ENCODE peak calls at places on chromosomes 7 and 10, in nine cellular contexts. One of them, this sample, is unnamed.

GRCh38 chr10:74227697-74228424 is 76.8 kb downstream of the ADK start:
- DNase-seq in AG04450: no peak
- DNase-seq in stimulated activated CD8-positive, alpha-beta memory T cell treated with anti-CD3 and anti-CD28 coated beads, Interleukin-15, amount 100 ng/mL, for 24 hours: no peak
- DNase-seq in RWPE1: no peak
- DNase-seq in NCI-H226: peak
- DNase-seq in mucosa of descending colon: no peak
- DNase-seq in endothelial cell: no peak
- DNase-seq in ovary: no peak
- DNase-seq in central memory CD4-positive, alpha-beta T cell: peak
- DNase-seq in this sample: peak

GRCh38 chr7:12158334-12159060 is 52.6 kb upstream of the TMEM106B start:
- DNase-seq in AG04450: peak
- DNase-seq in stimulated activated CD8-positive, alpha-beta memory T cell treated with anti-CD3 and anti-CD28 coated beads, Interleukin-15, amount 100 ng/mL, for 24 hours: no peak
- DNase-seq in RWPE1: no peak
- DNase-seq in NCI-H226: peak
- DNase-seq in mucosa of descending colon: no peak
- DNase-seq in endothelial cell: no peak
- DNase-seq in ovary: no peak
- DNase-seq in central memory CD4-positive, alpha-beta T cell: no peak
- DNase-seq in this sample: no peak

GRCh38 chr7:131106681-131107342 is 220.9 kb upstream of the MKLN1 start:
- DNase-seq in AG04450: no peak
- DNase-seq in stimulated activated CD8-positive, alpha-beta memory T cell treated with anti-CD3 and anti-CD28 coated beads, Interleukin-15, amount 100 ng/mL, for 24 hours: no peak
- DNase-seq in RWPE1: peak
- DNase-seq in NCI-H226: peak
- DNase-seq in mucosa of descending colon: peak
- DNase-seq in endothelial cell: peak
- DNase-seq in ovary: peak
- DNase-seq in central memory CD4-positive, alpha-beta T cell: peak
- DNase-seq in this sample: no peak

GRCh38 chr7:158284617-158285382 is 302.8 kb downstream of the PTPRN2 start:
- DNase-seq in AG04450: no peak
- DNase-seq in stimulated activated CD8-positive, alpha-beta memory T cell treated with anti-CD3 and anti-CD28 coated beads, Interleukin-15, amount 100 ng/mL, for 24 hours: no peak
- DNase-seq in RWPE1: no peak
- DNase-seq in NCI-H226: no peak
- DNase-seq in mucosa of descending colon: no peak
- DNase-seq in endothelial cell: no peak
- DNase-seq in ovary: no peak
- DNase-seq in central memory CD4-positive, alpha-beta T cell: no peak
- DNase-seq in this sample: no peak

GRCh38 chr10:129760003-129760315 is 204.1 kb downstream of the EBF3 start:
- DNase-seq in AG04450: no peak
- DNase-seq in stimulated activated CD8-positive, alpha-beta memory T cell treated with anti-CD3 and anti-CD28 coated beads, Interleukin-15, amount 100 ng/mL, for 24 hours: no peak
- DNase-seq in RWPE1: no peak
- DNase-seq in NCI-H226: no peak
- DNase-seq in mucosa of descending colon: no peak
- DNase-seq in endothelial cell: no peak
- DNase-seq in ovary: no peak
- DNase-seq in central memory CD4-positive, alpha-beta T cell: no peak
- DNase-seq in this sample: no peak

GRCh38 chr10:24303522-24304310 is 94.8 kb downstream of the KIAA1217 start:
- DNase-seq in AG04450: no peak
- DNase-seq in stimulated activated CD8-positive, alpha-beta memory T cell treated with anti-CD3 and anti-CD28 coated beads, Interleukin-15, amount 100 ng/mL, for 24 hours: no peak
- DNase-seq in RWPE1: no peak
- DNase-seq in NCI-H226: no peak
- DNase-seq in mucosa of descending colon: no peak
- DNase-seq in endothelial cell: no peak
- DNase-seq in ovary: peak
- DNase-seq in central memory CD4-positive, alpha-beta T cell: no peak
- DNase-seq in this sample: no peak

GRCh38 chr7:127393370-127394058 is 1.0 kb upstream of the ZNF800 start:
- DNase-seq in AG04450: no peak
- DNase-seq in stimulated activated CD8-positive, alpha-beta memory T cell treated with anti-CD3 and anti-CD28 coated beads, Interleukin-15, amount 100 ng/mL, for 24 hours: no peak
- DNase-seq in RWPE1: no peak
- DNase-seq in NCI-H226: no peak
- DNase-seq in mucosa of descending colon: peak
- DNase-seq in endothelial cell: no peak
- DNase-seq in ovary: no peak
- DNase-seq in central memory CD4-positive, alpha-beta T cell: peak
- DNase-seq in this sample: no peak

GRCh38 chr7:105454058-105454739 is 65.5 kb upstream of the SRPK2 start:
- DNase-seq in AG04450: peak
- DNase-seq in stimulated activated CD8-positive, alpha-beta memory T cell treated with anti-CD3 and anti-CD28 coated beads, Interleukin-15, amount 100 ng/mL, for 24 hours: no peak
- DNase-seq in RWPE1: peak
- DNase-seq in NCI-H226: peak
- DNase-seq in mucosa of descending colon: no peak
- DNase-seq in endothelial cell: no peak
- DNase-seq in ovary: no peak
- DNase-seq in central memory CD4-positive, alpha-beta T cell: no peak
- DNase-seq in this sample: peak

GRCh38 chr10:114684822-114685209 is 26.7 kb upstream of the ABLIM1 start:
- DNase-seq in AG04450: peak
- DNase-seq in stimulated activated CD8-positive, alpha-beta memory T cell treated with anti-CD3 and anti-CD28 coated beads, Interleukin-15, amount 100 ng/mL, for 24 hours: no peak
- DNase-seq in RWPE1: peak
- DNase-seq in NCI-H226: peak
- DNase-seq in mucosa of descending colon: no peak
- DNase-seq in endothelial cell: no peak
- DNase-seq in ovary: no peak
- DNase-seq in central memory CD4-positive, alpha-beta T cell: no peak
- DNase-seq in this sample: peak

GRCh38 chr7:151699147-151699546 is 177.8 kb downstream of the PRKAG2 start:
- DNase-seq in AG04450: peak
- DNase-seq in stimulated activated CD8-positive, alpha-beta memory T cell treated with anti-CD3 and anti-CD28 coated beads, Interleukin-15, amount 100 ng/mL, for 24 hours: no peak
- DNase-seq in RWPE1: no peak
- DNase-seq in NCI-H226: peak
- DNase-seq in mucosa of descending colon: peak
- DNase-seq in endothelial cell: no peak
- DNase-seq in ovary: peak
- DNase-seq in central memory CD4-positive, alpha-beta T cell: no peak
- DNase-seq in this sample: no peak

GRCh38 chr7:75656740-75657139 is 82.0 kb downstream of the HIP1 start:
- DNase-seq in AG04450: no peak
- DNase-seq in stimulated activated CD8-positive, alpha-beta memory T cell treated with anti-CD3 and anti-CD28 coated beads, Interleukin-15, amount 100 ng/mL, for 24 hours: no peak
- DNase-seq in RWPE1: no peak
- DNase-seq in NCI-H226: no peak
- DNase-seq in mucosa of descending colon: no peak
- DNase-seq in endothelial cell: no peak
- DNase-seq in ovary: no peak
- DNase-seq in central memory CD4-positive, alpha-beta T cell: no peak
- DNase-seq in this sample: no peak

GRCh38 chr7:143391462-143392404 is 10.6 kb downstream of the ZYX start:
- DNase-seq in AG04450: peak
- DNase-seq in stimulated activated CD8-positive, alpha-beta memory T cell treated with anti-CD3 and anti-CD28 coated beads, Interleukin-15, amount 100 ng/mL, for 24 hours: no peak
- DNase-seq in RWPE1: no peak
- DNase-seq in NCI-H226: peak
- DNase-seq in mucosa of descending colon: no peak
- DNase-seq in endothelial cell: no peak
- DNase-seq in ovary: peak
- DNase-seq in central memory CD4-positive, alpha-beta T cell: no peak
- DNase-seq in this sample: peak

GRCh38 chr7:142104550-142105527 is 6.7 kb upstream of the MGAM2 start:
- DNase-seq in AG04450: no peak
- DNase-seq in stimulated activated CD8-positive, alpha-beta memory T cell treated with anti-CD3 and anti-CD28 coated beads, Interleukin-15, amount 100 ng/mL, for 24 hours: no peak
- DNase-seq in RWPE1: peak
- DNase-seq in NCI-H226: no peak
- DNase-seq in mucosa of descending colon: no peak
- DNase-seq in endothelial cell: no peak
- DNase-seq in ovary: no peak
- DNase-seq in central memory CD4-positive, alpha-beta T cell: no peak
- DNase-seq in this sample: no peak

GRCh38 chr7:12746211-12746610 is 58.8 kb downstream of the ARL4A start:
- DNase-seq in AG04450: no peak
- DNase-seq in stimulated activated CD8-positive, alpha-beta memory T cell treated with anti-CD3 and anti-CD28 coated beads, Interleukin-15, amount 100 ng/mL, for 24 hours: no peak
- DNase-seq in RWPE1: no peak
- DNase-seq in NCI-H226: no peak
- DNase-seq in mucosa of descending colon: no peak
- DNase-seq in endothelial cell: no peak
- DNase-seq in ovary: no peak
- DNase-seq in central memory CD4-positive, alpha-beta T cell: no peak
- DNase-seq in this sample: no peak

GRCh38 chr10:80323298-80323697 is 33.3 kb downstream of the DYDC1 start:
- DNase-seq in AG04450: no peak
- DNase-seq in stimulated activated CD8-positive, alpha-beta memory T cell treated with anti-CD3 and anti-CD28 coated beads, Interleukin-15, amount 100 ng/mL, for 24 hours: no peak
- DNase-seq in RWPE1: no peak
- DNase-seq in NCI-H226: no peak
- DNase-seq in mucosa of descending colon: no peak
- DNase-seq in endothelial cell: no peak
- DNase-seq in ovary: no peak
- DNase-seq in central memory CD4-positive, alpha-beta T cell: no peak
- DNase-seq in this sample: no peak

GRCh38 chr10:117553171-117553814 is 10.7 kb downstream of the EMX2 start:
- DNase-seq in AG04450: no peak
- DNase-seq in stimulated activated CD8-positive, alpha-beta memory T cell treated with anti-CD3 and anti-CD28 coated beads, Interleukin-15, amount 100 ng/mL, for 24 hours: no peak
- DNase-seq in RWPE1: no peak
- DNase-seq in NCI-H226: no peak
- DNase-seq in mucosa of descending colon: no peak
- DNase-seq in endothelial cell: peak
- DNase-seq in ovary: no peak
- DNase-seq in central memory CD4-positive, alpha-beta T cell: no peak
- DNase-seq in this sample: no peak

GRCh38 chr10:102927311-102928010 is 9.4 kb downstream of the CNNM2 start:
- DNase-seq in AG04450: no peak
- DNase-seq in stimulated activated CD8-positive, alpha-beta memory T cell treated with anti-CD3 and anti-CD28 coated beads, Interleukin-15, amount 100 ng/mL, for 24 hours: no peak
- DNase-seq in RWPE1: no peak
- DNase-seq in NCI-H226: no peak
- DNase-seq in mucosa of descending colon: no peak
- DNase-seq in endothelial cell: no peak
- DNase-seq in ovary: no peak
- DNase-seq in central memory CD4-positive, alpha-beta T cell: no peak
- DNase-seq in this sample: no peak

GRCh38 chr10:59709472-59710125 is at the start of gene SLC16A9:
- DNase-seq in AG04450: no peak
- DNase-seq in stimulated activated CD8-positive, alpha-beta memory T cell treated with anti-CD3 and anti-CD28 coated beads, Interleukin-15, amount 100 ng/mL, for 24 hours: no peak
- DNase-seq in RWPE1: peak
- DNase-seq in NCI-H226: peak
- DNase-seq in mucosa of descending colon: peak
- DNase-seq in endothelial cell: peak
- DNase-seq in ovary: peak
- DNase-seq in central memory CD4-positive, alpha-beta T cell: no peak
- DNase-seq in this sample: peak

GRCh38 chr7:27606270-27607209 is 56.1 kb downstream of the HIBADH start:
- DNase-seq in AG04450: no peak
- DNase-seq in stimulated activated CD8-positive, alpha-beta memory T cell treated with anti-CD3 and anti-CD28 coated beads, Interleukin-15, amount 100 ng/mL, for 24 hours: no peak
- DNase-seq in RWPE1: no peak
- DNase-seq in NCI-H226: peak
- DNase-seq in mucosa of descending colon: no peak
- DNase-seq in endothelial cell: no peak
- DNase-seq in ovary: no peak
- DNase-seq in central memory CD4-positive, alpha-beta T cell: no peak
- DNase-seq in this sample: no peak

GRCh38 chr10:132787253-132788179 is 1.6 kb upstream of the NKX6-2 start:
- DNase-seq in AG04450: no peak
- DNase-seq in stimulated activated CD8-positive, alpha-beta memory T cell treated with anti-CD3 and anti-CD28 coated beads, Interleukin-15, amount 100 ng/mL, for 24 hours: no peak
- DNase-seq in RWPE1: no peak
- DNase-seq in NCI-H226: no peak
- DNase-seq in mucosa of descending colon: no peak
- DNase-seq in endothelial cell: peak
- DNase-seq in ovary: no peak
- DNase-seq in central memory CD4-positive, alpha-beta T cell: no peak
- DNase-seq in this sample: no peak

GRCh38 chr7:6436385-6436685 is 11.4 kb downstream of the DAGLB start:
- DNase-seq in AG04450: no peak
- DNase-seq in stimulated activated CD8-positive, alpha-beta memory T cell treated with anti-CD3 and anti-CD28 coated beads, Interleukin-15, amount 100 ng/mL, for 24 hours: no peak
- DNase-seq in RWPE1: no peak
- DNase-seq in NCI-H226: no peak
- DNase-seq in mucosa of descending colon: no peak
- DNase-seq in endothelial cell: no peak
- DNase-seq in ovary: no peak
- DNase-seq in central memory CD4-positive, alpha-beta T cell: peak
- DNase-seq in this sample: no peak

GRCh38 chr10:77179015-77179695 is 458.5 kb downstream of the KCNMA1 start:
- DNase-seq in AG04450: peak
- DNase-seq in stimulated activated CD8-positive, alpha-beta memory T cell treated with anti-CD3 and anti-CD28 coated beads, Interleukin-15, amount 100 ng/mL, for 24 hours: no peak
- DNase-seq in RWPE1: peak
- DNase-seq in NCI-H226: peak
- DNase-seq in mucosa of descending colon: no peak
- DNase-seq in endothelial cell: no peak
- DNase-seq in ovary: peak
- DNase-seq in central memory CD4-positive, alpha-beta T cell: no peak
- DNase-seq in this sample: peak

GRCh38 chr7:119270045-119270464 is 1002.9 kb upstream of the KCND2 start:
- DNase-seq in AG04450: peak
- DNase-seq in stimulated activated CD8-positive, alpha-beta memory T cell treated with anti-CD3 and anti-CD28 coated beads, Interleukin-15, amount 100 ng/mL, for 24 hours: no peak
- DNase-seq in RWPE1: peak
- DNase-seq in NCI-H226: peak
- DNase-seq in mucosa of descending colon: peak
- DNase-seq in endothelial cell: peak
- DNase-seq in ovary: peak
- DNase-seq in central memory CD4-positive, alpha-beta T cell: no peak
- DNase-seq in this sample: peak

GRCh38 chr7:142298009-142298408 is 40.2 kb upstream of the PRSS58 start:
- DNase-seq in AG04450: no peak
- DNase-seq in stimulated activated CD8-positive, alpha-beta memory T cell treated with anti-CD3 and anti-CD28 coated beads, Interleukin-15, amount 100 ng/mL, for 24 hours: no peak
- DNase-seq in RWPE1: no peak
- DNase-seq in NCI-H226: no peak
- DNase-seq in mucosa of descending colon: no peak
- DNase-seq in endothelial cell: peak
- DNase-seq in ovary: no peak
- DNase-seq in central memory CD4-positive, alpha-beta T cell: no peak
- DNase-seq in this sample: no peak

GRCh38 chr7:127876393-127876792 is 154.8 kb downstream of the LRRC4 start:
- DNase-seq in AG04450: no peak
- DNase-seq in stimulated activated CD8-positive, alpha-beta memory T cell treated with anti-CD3 and anti-CD28 coated beads, Interleukin-15, amount 100 ng/mL, for 24 hours: no peak
- DNase-seq in RWPE1: no peak
- DNase-seq in NCI-H226: peak
- DNase-seq in mucosa of descending colon: no peak
- DNase-seq in endothelial cell: no peak
- DNase-seq in ovary: no peak
- DNase-seq in central memory CD4-positive, alpha-beta T cell: no peak
- DNase-seq in this sample: peak

GRCh38 chr10:48448796-48449195 is 142.3 kb downstream of the MAPK8 start:
- DNase-seq in AG04450: no peak
- DNase-seq in stimulated activated CD8-positive, alpha-beta memory T cell treated with anti-CD3 and anti-CD28 coated beads, Interleukin-15, amount 100 ng/mL, for 24 hours: no peak
- DNase-seq in RWPE1: no peak
- DNase-seq in NCI-H226: no peak
- DNase-seq in mucosa of descending colon: no peak
- DNase-seq in endothelial cell: no peak
- DNase-seq in ovary: no peak
- DNase-seq in central memory CD4-positive, alpha-beta T cell: no peak
- DNase-seq in this sample: peak